ENCODE peak calls at places on chromosomes 1 and 21, in four cellular contexts. One of them, this sample, is unnamed.

GRCh38 chr1:235622933-235623790 is 26.4 kb downstream of the GNG4 start:
- DNase-seq in right lobe of liver: no peak
- DNase-seq in vagina: no peak
- DNase-seq in breast epithelium: no peak
- DNase-seq in this sample: no peak

GRCh38 chr1:103513720-103514119 is 11.8 kb upstream of the RNPC3 start:
- DNase-seq in vagina: no peak
- DNase-seq in breast epithelium: no peak
- DNase-seq in right lobe of liver: no peak
- DNase-seq in this sample: no peak

GRCh38 chr21:34900376-34900775 is 148.7 kb downstream of the RUNX1 start:
- DNase-seq in right lobe of liver: no peak
- DNase-seq in vagina: no peak
- DNase-seq in breast epithelium: no peak
- DNase-seq in this sample: no peak

GRCh38 chr1:174021611-174022079 is 512 bp downstream of the RC3H1 start:
- DNase-seq in vagina: no peak
- DNase-seq in right lobe of liver: peak; percentile 74
- DNase-seq in breast epithelium: peak; percentile 54
- DNase-seq in this sample: no peak

GRCh38 chr1:53633073-53633704 is 105.8 kb downstream of the GLIS1 start:
- DNase-seq in right lobe of liver: peak; percentile 11
- DNase-seq in vagina: peak; percentile 91
- DNase-seq in breast epithelium: peak; percentile 12
- DNase-seq in this sample: no peak

GRCh38 chr1:204619721-204620120 is 65.8 kb downstream of the LRRN2 start:
- DNase-seq in right lobe of liver: no peak
- DNase-seq in vagina: no peak
- DNase-seq in breast epithelium: no peak
- DNase-seq in this sample: no peak

GRCh38 chr1:226512076-226512728 is 36.4 kb upstream of the STUM start:
- DNase-seq in vagina: no peak
- DNase-seq in breast epithelium: no peak
- DNase-seq in right lobe of liver: no peak
- DNase-seq in this sample: no peak

GRCh38 chr1:171645553-171646336 is 6.7 kb downstream of the MYOC start:
- DNase-seq in right lobe of liver: peak; percentile 62
- DNase-seq in breast epithelium: no peak
- DNase-seq in vagina: no peak
- DNase-seq in this sample: no peak

GRCh38 chr1:155307247-155307740 is 1.4 kb upstream of the FDPS start:
- DNase-seq in right lobe of liver: no peak
- DNase-seq in breast epithelium: no peak
- DNase-seq in vagina: no peak
- DNase-seq in this sample: no peak

GRCh38 chr1:41045740-41046139 is 24.2 kb upstream of the SLFNL1 start:
- DNase-seq in breast epithelium: peak; percentile 71
- DNase-seq in right lobe of liver: no peak
- DNase-seq in vagina: no peak
- DNase-seq in this sample: no peak

GRCh38 chr21:38095220-38095619 is 161.6 kb upstream of the KCNJ15 start:
- DNase-seq in breast epithelium: no peak
- DNase-seq in vagina: no peak
- DNase-seq in right lobe of liver: no peak
- DNase-seq in this sample: no peak

GRCh38 chr1:186683637-186684410 is 3.6 kb upstream of the PTGS2 start:
- DNase-seq in breast epithelium: no peak
- DNase-seq in vagina: no peak
- DNase-seq in right lobe of liver: no peak
- DNase-seq in this sample: no peak

GRCh38 chr1:1210726-1211540 is 3.0 kb downstream of the TNFRSF4 start:
- DNase-seq in right lobe of liver: peak; percentile 49
- DNase-seq in vagina: no peak
- DNase-seq in breast epithelium: no peak
- DNase-seq in this sample: no peak

GRCh38 chr1:226617109-226617508 is 68.5 kb downstream of the STUM start:
- DNase-seq in breast epithelium: no peak
- DNase-seq in vagina: no peak
- DNase-seq in right lobe of liver: no peak
- DNase-seq in this sample: no peak

GRCh38 chr1:125065821-125066180 is 3881.0 kb downstream of the SRGAP2C start:
- DNase-seq in vagina: no peak
- DNase-seq in breast epithelium: no peak
- DNase-seq in right lobe of liver: peak; percentile 26
- DNase-seq in this sample: no peak

GRCh38 chr1:36351222-36351977 is 28.0 kb upstream of the EVA1B start:
- DNase-seq in vagina: no peak
- DNase-seq in breast epithelium: no peak
- DNase-seq in right lobe of liver: no peak
- DNase-seq in this sample: no peak

GRCh38 chr1:19439464-19440171 is 45.7 kb downstream of the CAPZB start:
- DNase-seq in right lobe of liver: no peak
- DNase-seq in breast epithelium: no peak
- DNase-seq in vagina: no peak
- DNase-seq in this sample: no peak

GRCh38 chr1:19436716-19437476 is 48.4 kb downstream of the CAPZB start:
- DNase-seq in right lobe of liver: peak; percentile 90
- DNase-seq in breast epithelium: peak; percentile 73
- DNase-seq in vagina: no peak
- DNase-seq in this sample: peak; percentile 54

GRCh38 chr1:19435851-19436465 is 49.4 kb downstream of the CAPZB start:
- DNase-seq in vagina: no peak
- DNase-seq in breast epithelium: no peak
- DNase-seq in right lobe of liver: no peak
- DNase-seq in this sample: no peak

GRCh38 chr1:19438552-19439196 is 46.7 kb downstream of the CAPZB start:
- DNase-seq in breast epithelium: no peak
- DNase-seq in right lobe of liver: no peak
- DNase-seq in vagina: no peak
- DNase-seq in this sample: no peak

GRCh38 chr1:19437911-19438310 is 47.4 kb downstream of the CAPZB start:
- DNase-seq in right lobe of liver: no peak
- DNase-seq in breast epithelium: no peak
- DNase-seq in vagina: no peak
- DNase-seq in this sample: no peak
- H3K4me1 ChIP-seq in right lobe of liver: no peaks in the 10 kb centered on the region
- H3K4me1 ChIP-seq in breast epithelium: peaks cover 45% of the 10 kb centered on the region
- H3K4me1 ChIP-seq in vagina: peaks cover 100% of the 10 kb centered on the region
- H3K4me1 ChIP-seq in this sample: peaks cover 41% of the 10 kb centered on the region

GRCh38 chr21:44952116-44952928 is 12.5 kb downstream of the SLX9 start:
- DNase-seq in vagina: no peak
- DNase-seq in right lobe of liver: peak; percentile 47
- DNase-seq in breast epithelium: no peak
- DNase-seq in this sample: no peak
- H3K27ac ChIP-seq in vagina: peak overlapping the region; percentile 3
- H3K27ac ChIP-seq in right lobe of liver: no peak overlapping the region
- H3K27ac ChIP-seq in breast epithelium: peak overlapping the region; percentile 25
- H3K27ac ChIP-seq in this sample: no peak overlapping the region

GRCh38 chr1:203128691-203129500 is 1.4 kb downstream of the ADORA1 start:
- DNase-seq in breast epithelium: peak; percentile 43
- DNase-seq in vagina: no peak
- DNase-seq in right lobe of liver: no peak
- DNase-seq in this sample: no peak
- H3K4me3 ChIP-seq in breast epithelium: peak overlapping the region; percentile 63
- H3K4me3 ChIP-seq in vagina: peak overlapping the region; percentile 42
- H3K4me3 ChIP-seq in right lobe of liver: no peak overlapping the region
- H3K4me3 ChIP-seq in this sample: peak overlapping the region; percentile 26

DNA sequence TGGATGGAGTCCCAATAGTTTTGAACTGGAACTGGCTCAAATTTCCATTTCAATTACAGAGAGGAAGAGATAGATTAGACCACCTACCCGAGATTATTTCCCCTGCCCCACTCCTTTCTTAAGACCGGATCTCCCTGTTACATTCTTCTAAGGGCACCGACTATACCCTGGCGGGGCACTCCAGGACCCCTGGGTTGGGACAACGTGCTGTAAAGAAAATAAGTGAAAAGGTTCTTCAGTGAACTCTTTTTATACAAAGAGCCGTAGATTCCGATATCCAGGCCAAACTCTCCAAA is 6.7 kb downstream of the NR5A2 start:
- DNase-seq in breast epithelium: no peak
- DNase-seq in right lobe of liver: no peak
- DNase-seq in vagina: no peak
- DNase-seq in this sample: no peak
- H3K4me1 ChIP-seq in breast epithelium: no peaks in the 10 kb centered on the region
- H3K4me1 ChIP-seq in right lobe of liver: no peaks in the 10 kb centered on the region
- H3K4me1 ChIP-seq in vagina: peaks cover 21% of the 10 kb centered on the region
- H3K4me1 ChIP-seq in this sample: no peaks in the 10 kb centered on the region

GRCh38 chr1:201711811-201712210 is 117.1 kb upstream of the IPO9 start:
- DNase-seq in breast epithelium: no peak
- DNase-seq in vagina: no peak
- DNase-seq in right lobe of liver: no peak
- DNase-seq in this sample: no peak
- H3K27ac ChIP-seq in breast epithelium: peak overlapping the region; percentile 84
- H3K27ac ChIP-seq in vagina: peak overlapping the region; percentile 95
- H3K27ac ChIP-seq in right lobe of liver: no peak overlapping the region
- H3K27ac ChIP-seq in this sample: no peak overlapping the region

GRCh38 chr1:210629276-210629675 is 300.6 kb downstream of the HHAT start:
- DNase-seq in right lobe of liver: no peak
- DNase-seq in breast epithelium: no peak
- DNase-seq in vagina: no peak
- DNase-seq in this sample: no peak
- H3K4me3 ChIP-seq in right lobe of liver: no peak overlapping the region
- H3K4me3 ChIP-seq in breast epithelium: no peak overlapping the region
- H3K4me3 ChIP-seq in vagina: no peak overlapping the region
- H3K4me3 ChIP-seq in this sample: no peak overlapping the region

GRCh38 chr1:8426996-8427395 is 109.1 kb downstream of the SLC45A1 start:
- DNase-seq in breast epithelium: no peak
- DNase-seq in right lobe of liver: no peak
- DNase-seq in vagina: no peak
- DNase-seq in this sample: no peak
- H3K4me1 ChIP-seq in breast epithelium: peaks cover 8% of the 10 kb centered on the region
- H3K4me1 ChIP-seq in right lobe of liver: no peaks in the 10 kb centered on the region
- H3K4me1 ChIP-seq in vagina: peaks cover 28% of the 10 kb centered on the region
- H3K4me1 ChIP-seq in this sample: peaks cover 5% of the 10 kb centered on the region

DNA sequence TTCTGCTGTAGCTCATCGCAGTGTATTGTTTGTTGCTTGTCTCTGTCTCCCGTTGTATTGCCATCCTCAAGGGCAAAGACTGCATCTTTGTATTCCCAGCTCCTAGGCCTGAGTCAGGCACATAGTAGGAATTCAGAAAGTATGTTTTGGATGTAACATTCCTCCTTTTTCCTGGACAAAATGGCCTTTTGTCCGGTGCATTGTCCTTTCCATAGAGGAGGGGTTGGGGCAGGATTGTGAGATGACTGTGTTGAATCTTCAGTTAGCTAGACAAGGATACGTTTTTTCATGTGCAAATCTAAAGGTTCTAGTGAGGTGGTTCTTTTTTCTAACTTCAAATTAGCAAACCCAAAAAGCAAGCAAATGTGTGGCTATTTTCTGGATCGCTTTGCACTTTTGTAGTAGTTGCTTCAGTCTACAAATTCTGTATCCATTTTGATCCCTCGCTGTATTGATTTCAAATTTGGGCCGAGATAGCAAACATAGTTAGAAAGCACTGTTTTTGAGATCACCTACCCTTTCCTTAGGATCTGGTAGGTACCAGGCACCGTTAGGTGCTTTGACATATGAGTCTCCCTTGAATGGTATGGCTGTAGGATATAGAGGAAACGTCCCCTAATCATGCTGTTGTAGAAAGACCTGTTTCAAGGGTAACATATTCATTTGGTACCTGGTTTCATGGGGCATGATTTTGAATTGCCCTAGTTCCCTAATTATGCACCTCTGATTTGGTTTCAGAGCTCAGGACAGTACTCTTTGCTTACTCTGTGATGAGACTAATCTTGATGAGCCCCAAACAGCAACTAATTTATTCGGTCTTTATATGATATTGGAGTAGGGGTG is 1.2 kb downstream of the PPP1R8 start:
- DNase-seq in vagina: no peak
- DNase-seq in right lobe of liver: no peak
- DNase-seq in breast epithelium: no peak
- DNase-seq in this sample: no peak
- H3K27ac ChIP-seq in vagina: peak overlapping the region; percentile 85
- H3K27ac ChIP-seq in right lobe of liver: no peak overlapping the region
- H3K27ac ChIP-seq in breast epithelium: no peak overlapping the region
- H3K27ac ChIP-seq in this sample: no peak overlapping the region

DNA sequence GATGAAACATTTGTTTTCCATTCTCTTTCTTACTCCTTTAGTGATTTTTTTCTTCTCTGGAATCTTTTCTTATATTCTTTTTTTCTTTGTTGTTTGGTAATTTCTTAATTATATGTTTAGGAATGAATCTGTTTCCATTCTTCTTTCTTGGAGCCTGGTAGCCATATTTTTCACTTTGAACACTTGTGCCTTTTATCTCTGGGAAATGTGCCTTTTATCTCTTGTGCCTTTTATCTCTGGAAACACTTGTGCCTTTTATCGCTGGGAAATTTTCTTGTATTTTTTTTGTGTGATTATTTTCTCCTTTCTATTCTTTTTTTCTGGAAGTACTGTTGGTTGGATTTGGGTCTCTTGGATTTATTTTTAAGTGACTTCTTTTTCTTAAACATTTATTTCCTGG is 118.2 kb downstream of the LEPR start:
- DNase-seq in vagina: no peak
- DNase-seq in right lobe of liver: no peak
- DNase-seq in breast epithelium: no peak
- DNase-seq in this sample: no peak
- H3K4me3 ChIP-seq in vagina: no peak overlapping the region
- H3K4me3 ChIP-seq in right lobe of liver: no peak overlapping the region
- H3K4me3 ChIP-seq in breast epithelium: no peak overlapping the region
- H3K4me3 ChIP-seq in this sample: no peak overlapping the region

This sample was measured in pancreas.